ENCODE peak calls at places on chromosomes 12 and 14, in six cellular contexts. E is prostate gland, S is stomach, O is right cardiac atrium, Q is aorta, J is lung. H is an unnamed sample. For H3K27me3 and H3K9me3, the result is how much of the 10 kb centered on the place peaks cover.

GRCh38 chr14:71324767-71325272 is 417.6 kb downstream of the PCNX1 start:
- DNase-seq in Q (no peak), O (no peak), E (no peak), J (no peak), S (no peak), H (peak)

GRCh38 chr12:132837693-132838463 is 9.2 kb upstream of the GOLGA3 start:
- DNase-seq in E (no peak), O (peak), J (no peak), Q (no peak), S (no peak), H (no peak)

GRCh38 chr12:14327717-14328116 is 37.8 kb upstream of the ATF7IP start:
- DNase-seq in S (no peak), E (no peak), J (no peak), O (no peak), Q (no peak), H (no peak)

GRCh38 chr12:119780786-119781434 is 96.2 kb downstream of the CIT start:
- DNase-seq in O (no peak), E (peak), J (peak), S (peak), Q (no peak), H (peak)

GRCh38 chr12:18382486-18382885 is 121.2 kb downstream of the PIK3C2G start:
- DNase-seq in Q (no peak), S (no peak), E (no peak), O (no peak), J (no peak), H (no peak)

GRCh38 chr12:101480849-101481248 is 5.7 kb downstream of the SPIC start:
- DNase-seq in E (no peak), S (no peak), J (no peak), Q (no peak), O (no peak), H (no peak)

GRCh38 chr12:4153343-4153892 is 120.1 kb upstream of the CCND2 start:
- DNase-seq in O (no peak), J (no peak), Q (no peak), E (no peak), S (no peak), H (peak)

GRCh38 chr12:92506460-92506859 is 196.3 kb upstream of the PLEKHG7 start:
- DNase-seq in O (no peak), J (no peak), S (no peak), E (no peak), Q (no peak), H (no peak)

GRCh38 chr12:3252416-3252815 is 175.2 kb downstream of the TSPAN9 start:
- DNase-seq in Q (peak), O (peak), J (peak), S (peak), E (peak), H (peak)

GRCh38 chr12:7090222-7090998 is 1.8 kb downstream of the C1R start:
- DNase-seq in S (no peak), O (no peak), E (no peak), J (no peak), Q (no peak), H (no peak)

GRCh38 chr12:48996794-48997718 is 2.1 kb downstream of the DDN start:
- DNase-seq in Q (peak), E (peak), J (peak), S (peak), O (peak), H (peak)

GRCh38 chr12:128549621-128550020 is 274.1 kb downstream of the SLC15A4 start:
- DNase-seq in J (no peak), S (no peak), Q (no peak), O (no peak), E (no peak), H (no peak)

GRCh38 chr12:1840561-1840960 is 20.2 kb downstream of the LRTM2 start:
- DNase-seq in O (no peak), Q (peak), S (no peak), E (no peak), J (no peak), H (no peak)

GRCh38 chr12:26090853-26091510 is 33.9 kb downstream of the BHLHE41 start:
- DNase-seq in E (no peak), Q (no peak), S (no peak), O (no peak), J (no peak), H (no peak)

GRCh38 chr12:108399514-108399913 is 60.4 kb upstream of the CMKLR1 start:
- DNase-seq in S (no peak), E (no peak), O (peak), J (no peak), Q (no peak), H (no peak)

GRCh38 chr12:91108196-91108595 is 3.1 kb downstream of the LUM start:
- DNase-seq in J (no peak), O (no peak), Q (no peak), S (no peak), E (no peak), H (no peak)

GRCh38 chr14:73170686-73171085 is 34.4 kb downstream of the PSEN1 start:
- DNase-seq in Q (no peak), E (no peak), J (no peak), S (no peak), O (no peak), H (no peak)

GRCh38 chr14:104082807-104083206 is 2.7 kb upstream of the ASPG start:
- DNase-seq in O (peak), J (peak), S (peak), E (peak), Q (no peak), H (peak)

GRCh38 chr14:35257809-35258208 is 34.4 kb upstream of the PSMA6 start:
- DNase-seq in S (no peak), O (no peak), E (no peak), Q (no peak), J (no peak), H (no peak)

GRCh38 chr12:116070420-116070819 is 207.1 kb downstream of the MED13L start:
- DNase-seq in O (no peak), E (no peak), Q (no peak), S (no peak), J (no peak), H (no peak)

DNA sequence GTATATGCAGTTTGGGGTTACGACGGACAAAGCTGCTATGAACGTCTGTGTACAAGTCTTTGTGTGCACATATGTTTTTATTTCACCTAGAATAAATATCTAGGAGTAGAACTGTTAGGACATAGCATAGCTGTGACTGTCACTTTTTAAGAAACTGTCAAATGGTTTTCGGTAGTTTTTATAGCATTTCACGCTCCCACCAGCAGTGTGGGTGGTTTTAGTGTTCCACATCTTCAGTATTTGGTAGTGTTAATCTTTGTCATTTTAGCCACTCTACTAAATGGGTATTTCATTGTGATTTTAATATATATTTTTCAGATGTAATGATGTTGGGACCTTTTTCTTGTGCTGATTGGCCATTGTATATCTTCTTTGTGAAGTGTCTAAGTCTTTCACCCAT is 109.1 kb upstream of the BCAT1 start:
- DNase-seq in O (no peak), Q (no peak), S (no peak), E (no peak), J (no peak), H (no peak)
- H3K27me3 ChIP-seq in O (under half), Q (under half), S (under half), E (under half), J (under half), H (under half)

DNA sequence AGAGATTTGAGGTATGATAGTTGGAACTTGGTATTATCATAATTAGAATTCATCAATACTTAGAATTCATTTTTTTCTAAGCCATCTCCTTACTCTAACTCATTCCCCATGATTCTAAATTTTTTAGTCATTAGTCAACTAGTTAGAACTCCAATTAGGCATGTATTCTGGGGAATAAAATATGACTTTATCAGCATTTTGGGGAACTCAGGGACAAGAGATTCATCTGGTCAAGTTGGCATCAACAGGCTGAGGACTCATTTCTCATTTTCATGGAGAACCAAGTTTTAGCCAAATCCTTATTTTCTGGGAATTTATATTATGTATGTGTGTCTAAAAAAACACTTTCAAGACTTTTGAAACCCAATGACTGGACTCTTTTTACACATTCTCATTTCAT is 29.2 kb downstream of the DIP2B start:
- DNase-seq in E (no peak), J (no peak), O (no peak), Q (no peak), S (no peak), H (no peak)
- H3K27ac ChIP-seq in E (peak), J (no peak), O (no peak), Q (no peak), S (no peak), H (peak)

DNA sequence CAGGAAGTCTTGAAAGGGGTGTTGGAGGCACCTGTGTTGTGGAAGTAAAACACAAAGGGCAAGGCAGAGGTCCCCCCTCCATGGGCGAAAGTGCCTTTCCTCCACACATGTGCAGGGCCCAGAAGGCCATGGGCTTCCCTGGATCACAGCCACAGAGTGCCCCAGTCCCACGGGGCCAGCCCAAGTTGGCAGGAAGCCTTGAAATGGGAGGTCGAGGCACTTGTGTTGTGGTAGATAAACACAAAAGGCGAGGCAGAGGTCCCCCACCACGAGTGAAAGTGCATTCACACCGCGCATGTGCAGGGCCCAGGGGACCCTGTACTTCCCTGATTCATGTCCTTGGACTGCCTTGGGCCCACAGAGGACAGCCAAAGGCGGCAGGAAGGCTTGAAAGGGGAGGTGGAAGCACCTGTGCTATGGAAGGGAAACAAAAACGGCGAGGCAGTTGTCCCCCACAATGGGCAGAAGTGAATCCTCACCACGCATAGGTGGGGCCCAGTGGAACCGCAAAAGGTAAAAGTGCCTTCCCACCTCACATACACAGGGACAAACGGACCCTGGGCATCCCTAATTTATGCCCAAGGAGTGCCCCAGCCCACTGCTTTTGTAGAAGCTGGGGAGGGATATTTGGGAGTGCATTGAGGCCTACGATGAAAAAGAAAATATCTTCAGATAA is 585.4 kb downstream of the ALG10 start:
- DNase-seq in J (no peak), E (no peak), Q (peak), O (no peak), S (no peak), H (no peak)
- H3K9me3 ChIP-seq in J (half or more), E (under half), Q (under half), O (under half), S (under half), H (under half)

GRCh38 chr12:52752516-52752915 is 24.6 kb downstream of the KRT76 start:
- DNase-seq in J (no peak), O (no peak), E (no peak), Q (no peak), S (no peak), H (no peak)

GRCh38 chr12:52748578-52748977 is 28.6 kb downstream of the KRT76 start:
- DNase-seq in J (no peak), Q (no peak), E (no peak), S (no peak), O (no peak), H (no peak)

GRCh38 chr12:52751795-52752194 is 25.4 kb downstream of the KRT76 start:
- DNase-seq in O (no peak), Q (no peak), E (no peak), S (no peak), J (no peak), H (no peak)

GRCh38 chr12:52753283-52753682 is 23.9 kb downstream of the KRT76 start:
- DNase-seq in E (no peak), J (no peak), S (no peak), Q (no peak), O (no peak), H (no peak)

GRCh38 chr12:52749827-52750226 is 27.3 kb downstream of the KRT76 start:
- DNase-seq in O (no peak), J (no peak), E (no peak), S (no peak), Q (no peak), H (no peak)
- H3K27me3 ChIP-seq in O (under half), J (under half), E (under half), S (under half), Q (under half), H (under half)

DNA sequence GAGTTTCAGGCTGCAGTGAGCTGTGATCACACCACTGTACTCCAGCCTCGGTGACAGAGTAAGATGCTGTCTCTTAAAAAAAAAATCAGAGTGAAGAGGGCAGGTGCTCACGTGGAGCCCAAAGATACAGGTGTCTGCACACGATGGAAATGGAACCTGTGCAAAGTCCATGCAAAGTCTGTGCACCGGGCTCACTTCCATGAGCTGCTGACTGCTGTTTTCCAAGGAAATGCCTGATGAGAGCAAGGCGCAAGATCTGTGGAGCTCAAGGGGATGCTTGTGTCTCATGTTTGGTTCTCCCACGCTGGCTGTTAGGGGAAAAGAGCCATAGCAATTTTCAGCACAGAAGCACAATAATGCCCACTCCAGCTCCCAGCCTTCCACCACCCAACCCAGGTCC is 27.7 kb upstream of the DICER1 start:
- DNase-seq in O (no peak), S (no peak), J (no peak), Q (no peak), E (no peak), H (no peak)
- H3K27ac ChIP-seq in O (peak), S (peak), J (peak), Q (no peak), E (no peak), H (peak)

DNA sequence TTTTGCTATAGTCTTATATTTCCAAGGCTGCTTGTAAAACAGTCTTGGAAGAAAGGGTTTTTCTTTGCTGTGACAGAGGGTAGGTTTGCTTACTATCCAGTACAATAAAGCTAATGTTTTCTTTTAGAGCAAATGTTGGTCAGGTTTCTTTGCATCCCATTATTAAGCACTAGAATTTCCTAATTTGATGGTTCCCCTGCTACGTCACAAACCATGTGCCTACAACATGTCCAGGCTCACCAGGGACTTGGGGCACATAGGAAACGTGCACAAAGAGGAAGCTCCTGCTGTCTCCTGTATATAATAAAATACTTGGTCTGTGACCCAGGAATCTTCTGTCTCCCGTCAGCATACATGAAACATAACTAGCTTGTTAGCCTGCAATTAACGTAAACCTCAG is 486.3 kb upstream of the LRFN5 start:
- DNase-seq in S (no peak), E (no peak), J (no peak), Q (no peak), O (no peak), H (no peak)
- H3K9me3 ChIP-seq in S (under half), E (under half), J (under half), Q (under half), O (under half), H (under half)

GRCh38 chr12:51825216-51825615 is 23.3 kb downstream of the FIGNL2 start:
- DNase-seq in O (no peak), J (no peak), S (no peak), E (no peak), Q (no peak), H (no peak)
- H3K27me3 ChIP-seq in O (under half), J (under half), S (under half), E (under half), Q (under half), H (under half)

DNA sequence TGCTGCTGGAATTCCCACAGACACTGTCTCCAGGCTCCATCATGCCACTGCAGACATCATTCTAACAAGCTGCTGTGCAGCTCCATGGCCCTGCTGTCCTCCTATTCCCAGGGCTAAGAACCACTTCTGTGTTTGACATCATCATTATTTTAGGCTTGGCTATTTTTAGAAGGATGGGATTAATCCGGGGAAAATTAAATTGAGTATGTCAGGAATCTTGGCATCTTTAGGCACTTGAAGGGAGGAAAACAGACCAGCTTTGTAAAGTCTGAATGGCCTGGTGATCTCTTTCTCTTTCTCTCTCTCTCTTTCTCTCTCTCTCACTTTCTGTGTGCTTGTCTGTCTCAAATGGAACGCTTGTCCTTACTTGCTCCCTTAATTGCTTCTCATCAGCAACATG is 568.3 kb upstream of the FLRT2 start:
- DNase-seq in S (no peak), J (no peak), O (no peak), Q (no peak), E (no peak), H (no peak)
- H3K27ac ChIP-seq in S (no peak), J (no peak), O (no peak), Q (no peak), E (no peak), H (no peak)

H was measured in colonic mucosa.